ENCODE peak calls at places on chromosomes 1 and 21, in four cellular contexts. V is HCT116, I is SK-N-SH, C is endothelial cell of umbilical vein. Y is an unnamed sample.

GRCh38 chr1:192805832-192806323 is 3.0 kb upstream of the RGS2 start:
- DNase-seq in V (peak), I (peak), C (peak), Y (no peak)

GRCh38 chr1:66739401-66740157 is 12.7 kb upstream of the DYNLT5 start:
- DNase-seq in V (no peak), I (no peak), C (no peak), Y (no peak)

GRCh38 chr1:36320291-36320758 is 3.1 kb downstream of the EVA1B start:
- DNase-seq in V (no peak), I (no peak), C (no peak), Y (no peak)

GRCh38 chr1:241841661-241842060 is 6.3 kb upstream of the EXO1 start:
- DNase-seq in V (no peak), I (no peak), C (no peak), Y (no peak)

GRCh38 chr21:38688068-38688467 is 117.7 kb upstream of the ETS2 start:
- DNase-seq in V (no peak), I (no peak), C (no peak), Y (no peak)

GRCh38 chr1:160209656-160210046 is 4.5 kb downstream of the PEA15 start:
- DNase-seq in V (no peak), I (peak), C (no peak), Y (no peak)

GRCh38 chr1:78475888-78476610 is 14.7 kb upstream of the PTGFR start:
- DNase-seq in V (no peak), I (no peak), C (no peak), Y (no peak)

GRCh38 chr1:205534444-205534985 is 30.0 kb downstream of the CDK18 start:
- DNase-seq in V (no peak), I (no peak), C (no peak), Y (no peak)

GRCh38 chr1:11898831-11899467 is 27.3 kb downstream of the KIAA2013 start:
- DNase-seq in V (no peak), I (no peak), C (no peak), Y (no peak)

GRCh38 chr1:185696419-185697150 is 37.6 kb upstream of the HMCN1 start:
- DNase-seq in V (no peak), I (no peak), C (no peak), Y (no peak)

GRCh38 chr1:52238474-52238873 is 96.6 kb downstream of the ZFYVE9 start:
- DNase-seq in V (no peak), I (no peak), C (peak), Y (no peak)

GRCh38 chr1:6157528-6158174 is 22.5 kb downstream of the CHD5 start:
- DNase-seq in V (peak), I (no peak), C (no peak), Y (peak)

GRCh38 chr1:85200367-85200869 is 398 bp downstream of the SYDE2 start:
- DNase-seq in V (no peak), I (no peak), C (no peak), Y (peak)

GRCh38 chr1:21365036-21365435 is 74.8 kb upstream of the ECE1 start:
- DNase-seq in V (no peak), I (no peak), C (no peak), Y (no peak)

GRCh38 chr1:26239936-26240335 is 5.9 kb downstream of the CEP85 start:
- DNase-seq in V (no peak), I (no peak), C (no peak), Y (no peak)

GRCh38 chr1:93906480-93906879 is 2.8 kb downstream of the GCLM start:
- DNase-seq in V (no peak), I (no peak), C (no peak), Y (no peak)

GRCh38 chr1:245516178-245516829 is 361.5 kb downstream of the KIF26B start:
- DNase-seq in V (no peak), I (no peak), C (no peak), Y (no peak)

GRCh38 chr1:18575620-18576019 is 55.0 kb upstream of the PAX7 start:
- DNase-seq in V (peak), I (peak), C (peak), Y (peak)

GRCh38 chr1:39659110-39659509 is 12.8 kb downstream of the NT5C1A start:
- DNase-seq in V (no peak), I (no peak), C (no peak), Y (no peak)

GRCh38 chr1:225471453-225472301 is 43.8 kb upstream of the LBR start:
- DNase-seq in V (no peak), I (no peak), C (no peak), Y (no peak)

DNA sequence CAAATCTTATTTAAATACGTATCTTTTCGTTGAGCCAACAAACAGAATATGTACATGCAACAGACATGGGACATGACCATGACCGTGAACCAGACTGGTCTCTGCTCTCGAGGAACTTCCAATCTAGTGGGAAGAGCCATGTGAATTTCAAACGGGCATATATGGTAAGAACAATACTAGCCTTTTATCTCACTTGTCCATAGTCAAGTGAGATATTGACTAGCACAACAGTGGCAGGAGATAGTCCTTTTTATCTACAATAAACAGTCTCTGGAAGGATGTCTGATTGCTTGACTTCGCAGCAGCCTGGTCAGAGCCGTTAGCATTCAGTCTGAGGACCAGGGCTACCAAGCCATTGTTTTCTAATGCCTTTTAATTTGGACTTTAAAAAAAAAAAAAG is 12.6 kb upstream of the PLA2G2C start:
- DNase-seq in V (no peak), I (no peak), C (no peak), Y (no peak)
- TF ChIP-seq POLR2AphosphoS5 in V (no peak), I (no peak), C (no peak), Y (no peak)

GRCh38 chr1:101238681-101239094 is 1.9 kb downstream of the S1PR1 start:
- DNase-seq in V (peak), I (peak), C (peak), Y (peak)
- H3K4me3 ChIP-seq in V (no peak), I (no peak), C (peak), Y (no peak)

GRCh38 chr1:119651641-119652040 is 3.6 kb upstream of the ZNF697 start:
- DNase-seq in V (no peak), I (no peak), C (no peak), Y (no peak)
- TF ChIP-seq POLR2AphosphoS5 in V (no peak), I (no peak), C (no peak), Y (no peak)

GRCh38 chr1:200437556-200438203 is 27.8 kb upstream of the ZNF281 start:
- DNase-seq in V (no peak), I (no peak), C (peak), Y (no peak)
- H3K4me3 ChIP-seq in V (no peak), I (no peak), C (no peak), Y (no peak)

Y was measured in transverse colon.